ENCODE peak calls at places on chromosomes 3 and 15, in nine cellular contexts. One of them, this sample, is unnamed.

GRCh38 chr3:87333393-87333892 is 57.1 kb upstream of the POU1F1 start:
- DNase-seq in breast epithelium: no peak
- DNase-seq in HCT116: peak
- DNase-seq in esophagus muscularis mucosa: no peak
- DNase-seq in upper lobe of left lung: no peak
- DNase-seq in stomach: no peak
- DNase-seq in vagina: no peak
- DNase-seq in adrenal gland: no peak
- DNase-seq in ovary: no peak
- DNase-seq in this sample: no peak

GRCh38 chr15:28960979-28961378 is 75.2 kb downstream of the APBA2 start:
- DNase-seq in ovary: no peak
- DNase-seq in upper lobe of left lung: no peak
- DNase-seq in esophagus muscularis mucosa: peak
- DNase-seq in adrenal gland: no peak
- DNase-seq in stomach: no peak
- DNase-seq in HCT116: peak
- DNase-seq in breast epithelium: no peak
- DNase-seq in vagina: peak
- DNase-seq in this sample: no peak

GRCh38 chr3:117404756-117405155 is 695.2 kb downstream of the TUSC7 start:
- DNase-seq in HCT116: no peak
- DNase-seq in ovary: no peak
- DNase-seq in adrenal gland: no peak
- DNase-seq in breast epithelium: no peak
- DNase-seq in vagina: no peak
- DNase-seq in esophagus muscularis mucosa: no peak
- DNase-seq in stomach: no peak
- DNase-seq in upper lobe of left lung: no peak
- DNase-seq in this sample: no peak

GRCh38 chr3:4517643-4518042 is 24.5 kb downstream of the ITPR1 start:
- DNase-seq in adrenal gland: no peak
- DNase-seq in HCT116: no peak
- DNase-seq in ovary: no peak
- DNase-seq in esophagus muscularis mucosa: no peak
- DNase-seq in upper lobe of left lung: no peak
- DNase-seq in breast epithelium: no peak
- DNase-seq in stomach: no peak
- DNase-seq in vagina: no peak
- DNase-seq in this sample: no peak

GRCh38 chr3:159928071-159928491 is 60.6 kb upstream of the IL12A start:
- DNase-seq in stomach: no peak
- DNase-seq in ovary: no peak
- DNase-seq in vagina: no peak
- DNase-seq in HCT116: no peak
- DNase-seq in breast epithelium: no peak
- DNase-seq in upper lobe of left lung: no peak
- DNase-seq in esophagus muscularis mucosa: peak
- DNase-seq in adrenal gland: no peak
- DNase-seq in this sample: no peak

GRCh38 chr15:70627322-70627721 is 136.0 kb downstream of the UACA start:
- DNase-seq in esophagus muscularis mucosa: no peak
- DNase-seq in breast epithelium: no peak
- DNase-seq in ovary: no peak
- DNase-seq in vagina: no peak
- DNase-seq in upper lobe of left lung: no peak
- DNase-seq in HCT116: no peak
- DNase-seq in adrenal gland: no peak
- DNase-seq in stomach: no peak
- DNase-seq in this sample: no peak

GRCh38 chr3:175737646-175738572 is 878.8 kb downstream of the NAALADL2 start:
- DNase-seq in vagina: no peak
- DNase-seq in upper lobe of left lung: no peak
- DNase-seq in adrenal gland: no peak
- DNase-seq in breast epithelium: no peak
- DNase-seq in HCT116: no peak
- DNase-seq in esophagus muscularis mucosa: no peak
- DNase-seq in stomach: no peak
- DNase-seq in ovary: no peak
- DNase-seq in this sample: no peak

GRCh38 chr15:29935296-29936020 is 113.2 kb upstream of the TJP1 start:
- DNase-seq in adrenal gland: no peak
- DNase-seq in esophagus muscularis mucosa: no peak
- DNase-seq in stomach: peak
- DNase-seq in vagina: no peak
- DNase-seq in upper lobe of left lung: no peak
- DNase-seq in HCT116: no peak
- DNase-seq in breast epithelium: no peak
- DNase-seq in ovary: no peak
- DNase-seq in this sample: no peak

GRCh38 chr15:41940441-41940857 is 31.9 kb downstream of the EHD4 start:
- DNase-seq in vagina: no peak
- DNase-seq in HCT116: peak
- DNase-seq in upper lobe of left lung: no peak
- DNase-seq in adrenal gland: no peak
- DNase-seq in esophagus muscularis mucosa: no peak
- DNase-seq in breast epithelium: no peak
- DNase-seq in ovary: no peak
- DNase-seq in stomach: no peak
- DNase-seq in this sample: peak

GRCh38 chr15:25244731-25245585 is 193.9 kb downstream of the UBE3A start:
- DNase-seq in HCT116: no peak
- DNase-seq in ovary: peak
- DNase-seq in adrenal gland: peak
- DNase-seq in breast epithelium: peak
- DNase-seq in vagina: no peak
- DNase-seq in esophagus muscularis mucosa: no peak
- DNase-seq in upper lobe of left lung: peak
- DNase-seq in stomach: peak
- DNase-seq in this sample: peak

GRCh38 chr15:69713726-69714559 is 261.3 kb downstream of the RPLP1 start:
- DNase-seq in ovary: no peak
- DNase-seq in vagina: no peak
- DNase-seq in stomach: no peak
- DNase-seq in HCT116: no peak
- DNase-seq in breast epithelium: no peak
- DNase-seq in upper lobe of left lung: peak
- DNase-seq in adrenal gland: no peak
- DNase-seq in esophagus muscularis mucosa: no peak
- DNase-seq in this sample: no peak

GRCh38 chr15:99121691-99122410 is 17.0 kb downstream of the SYNM start:
- DNase-seq in stomach: no peak
- DNase-seq in adrenal gland: no peak
- DNase-seq in breast epithelium: no peak
- DNase-seq in vagina: no peak
- DNase-seq in upper lobe of left lung: no peak
- DNase-seq in HCT116: no peak
- DNase-seq in esophagus muscularis mucosa: no peak
- DNase-seq in ovary: no peak
- DNase-seq in this sample: no peak

GRCh38 chr3:150602426-150603089 is 563 bp upstream of the SELENOT start:
- DNase-seq in stomach: no peak
- DNase-seq in upper lobe of left lung: no peak
- DNase-seq in ovary: no peak
- DNase-seq in vagina: no peak
- DNase-seq in HCT116: peak
- DNase-seq in adrenal gland: no peak
- DNase-seq in breast epithelium: no peak
- DNase-seq in esophagus muscularis mucosa: no peak
- DNase-seq in this sample: no peak

GRCh38 chr15:72735111-72735510 is 48.4 kb downstream of the ADPGK start:
- DNase-seq in adrenal gland: no peak
- DNase-seq in vagina: no peak
- DNase-seq in stomach: no peak
- DNase-seq in upper lobe of left lung: no peak
- DNase-seq in breast epithelium: no peak
- DNase-seq in HCT116: no peak
- DNase-seq in ovary: no peak
- DNase-seq in esophagus muscularis mucosa: peak
- DNase-seq in this sample: no peak

GRCh38 chr3:158727499-158728377 is 4.5 kb downstream of the RARRES1 start:
- DNase-seq in adrenal gland: peak
- DNase-seq in upper lobe of left lung: peak
- DNase-seq in stomach: peak
- DNase-seq in ovary: no peak
- DNase-seq in HCT116: peak
- DNase-seq in vagina: no peak
- DNase-seq in esophagus muscularis mucosa: no peak
- DNase-seq in breast epithelium: no peak
- DNase-seq in this sample: peak

GRCh38 chr15:65028921-65029735 is at the start of gene MTFMT:
- DNase-seq in breast epithelium: peak
- DNase-seq in HCT116: peak
- DNase-seq in upper lobe of left lung: peak
- DNase-seq in adrenal gland: peak
- DNase-seq in vagina: no peak
- DNase-seq in esophagus muscularis mucosa: peak
- DNase-seq in stomach: peak
- DNase-seq in ovary: peak
- DNase-seq in this sample: peak

GRCh38 chr15:98035577-98036010 is 75.1 kb downstream of the ARRDC4 start:
- DNase-seq in stomach: no peak
- DNase-seq in ovary: no peak
- DNase-seq in adrenal gland: no peak
- DNase-seq in upper lobe of left lung: no peak
- DNase-seq in breast epithelium: no peak
- DNase-seq in HCT116: no peak
- DNase-seq in vagina: no peak
- DNase-seq in esophagus muscularis mucosa: peak
- DNase-seq in this sample: no peak
- H3K4me3 ChIP-seq in stomach: no peak
- H3K4me3 ChIP-seq in ovary: no peak
- H3K4me3 ChIP-seq in adrenal gland: no peak
- H3K4me3 ChIP-seq in upper lobe of left lung: no peak
- H3K4me3 ChIP-seq in breast epithelium: no peak
- H3K4me3 ChIP-seq in HCT116: no peak
- H3K4me3 ChIP-seq in vagina: no peak
- H3K4me3 ChIP-seq in esophagus muscularis mucosa: no peak
- H3K4me3 ChIP-seq in this sample: no peak

GRCh38 chr3:110579841-110580550 is 491.6 kb upstream of the NECTIN3 start:
- DNase-seq in esophagus muscularis mucosa: no peak
- DNase-seq in stomach: no peak
- DNase-seq in vagina: no peak
- DNase-seq in HCT116: peak
- DNase-seq in upper lobe of left lung: no peak
- DNase-seq in adrenal gland: no peak
- DNase-seq in breast epithelium: no peak
- DNase-seq in ovary: no peak
- DNase-seq in this sample: no peak

GRCh38 chr3:110577856-110578255 is 493.8 kb upstream of the NECTIN3 start:
- DNase-seq in stomach: no peak
- DNase-seq in vagina: no peak
- DNase-seq in adrenal gland: no peak
- DNase-seq in breast epithelium: no peak
- DNase-seq in HCT116: no peak
- DNase-seq in upper lobe of left lung: no peak
- DNase-seq in esophagus muscularis mucosa: no peak
- DNase-seq in ovary: no peak
- DNase-seq in this sample: no peak

GRCh38 chr3:110576962-110577361 is 494.7 kb upstream of the NECTIN3 start:
- DNase-seq in vagina: no peak
- DNase-seq in esophagus muscularis mucosa: no peak
- DNase-seq in HCT116: peak
- DNase-seq in breast epithelium: no peak
- DNase-seq in adrenal gland: peak
- DNase-seq in stomach: no peak
- DNase-seq in ovary: no peak
- DNase-seq in upper lobe of left lung: no peak
- DNase-seq in this sample: peak

GRCh38 chr3:110575702-110576101 is 495.9 kb upstream of the NECTIN3 start:
- DNase-seq in HCT116: no peak
- DNase-seq in esophagus muscularis mucosa: no peak
- DNase-seq in upper lobe of left lung: no peak
- DNase-seq in ovary: no peak
- DNase-seq in breast epithelium: no peak
- DNase-seq in vagina: no peak
- DNase-seq in adrenal gland: no peak
- DNase-seq in stomach: no peak
- DNase-seq in this sample: no peak
- TF ChIP-seq CTCF in HCT116: no peak
- TF ChIP-seq CTCF in esophagus muscularis mucosa: no peak
- TF ChIP-seq CTCF in upper lobe of left lung: no peak
- TF ChIP-seq CTCF in ovary: no peak
- TF ChIP-seq CTCF in breast epithelium: no peak
- TF ChIP-seq CTCF in vagina: no peak
- TF ChIP-seq CTCF in adrenal gland: no peak
- TF ChIP-seq CTCF in stomach: no peak
- TF ChIP-seq CTCF in this sample: no peak

GRCh38 chr15:82944840-82945239 is 7.7 kb downstream of the HOMER2 start:
- DNase-seq in ovary: no peak
- DNase-seq in esophagus muscularis mucosa: no peak
- DNase-seq in adrenal gland: no peak
- DNase-seq in HCT116: no peak
- DNase-seq in stomach: no peak
- DNase-seq in upper lobe of left lung: no peak
- DNase-seq in vagina: no peak
- DNase-seq in breast epithelium: no peak
- DNase-seq in this sample: no peak

GRCh38 chr15:82943176-82943575 is 9.3 kb downstream of the HOMER2 start:
- DNase-seq in upper lobe of left lung: no peak
- DNase-seq in HCT116: no peak
- DNase-seq in ovary: no peak
- DNase-seq in breast epithelium: no peak
- DNase-seq in esophagus muscularis mucosa: no peak
- DNase-seq in vagina: no peak
- DNase-seq in stomach: no peak
- DNase-seq in adrenal gland: no peak
- DNase-seq in this sample: no peak

GRCh38 chr15:82944038-82944437 is 8.5 kb downstream of the HOMER2 start:
- DNase-seq in breast epithelium: no peak
- DNase-seq in stomach: no peak
- DNase-seq in HCT116: no peak
- DNase-seq in ovary: no peak
- DNase-seq in esophagus muscularis mucosa: no peak
- DNase-seq in adrenal gland: no peak
- DNase-seq in vagina: no peak
- DNase-seq in upper lobe of left lung: no peak
- DNase-seq in this sample: no peak

GRCh38 chr15:82945326-82945725 is 7.2 kb downstream of the HOMER2 start:
- DNase-seq in breast epithelium: no peak
- DNase-seq in adrenal gland: no peak
- DNase-seq in HCT116: no peak
- DNase-seq in vagina: no peak
- DNase-seq in ovary: no peak
- DNase-seq in upper lobe of left lung: no peak
- DNase-seq in stomach: no peak
- DNase-seq in esophagus muscularis mucosa: no peak
- DNase-seq in this sample: no peak

GRCh38 chr15:82942691-82943090 is 9.8 kb downstream of the HOMER2 start:
- DNase-seq in ovary: no peak
- DNase-seq in HCT116: peak
- DNase-seq in upper lobe of left lung: peak
- DNase-seq in adrenal gland: peak
- DNase-seq in breast epithelium: peak
- DNase-seq in stomach: peak
- DNase-seq in esophagus muscularis mucosa: no peak
- DNase-seq in vagina: no peak
- DNase-seq in this sample: peak
- TF ChIP-seq POLR2A in ovary: no peak
- TF ChIP-seq POLR2A in HCT116: no peak
- TF ChIP-seq POLR2A in upper lobe of left lung: no peak
- TF ChIP-seq POLR2A in adrenal gland: no peak
- TF ChIP-seq POLR2A in breast epithelium: no peak
- TF ChIP-seq POLR2A in stomach: no peak
- TF ChIP-seq POLR2A in esophagus muscularis mucosa: no peak
- TF ChIP-seq POLR2A in vagina: no peak
- TF ChIP-seq POLR2A in this sample: no peak

GRCh38 chr3:181974198-181974597 is 262.5 kb downstream of the SOX2 start:
- DNase-seq in stomach: no peak
- DNase-seq in ovary: no peak
- DNase-seq in esophagus muscularis mucosa: no peak
- DNase-seq in vagina: no peak
- DNase-seq in upper lobe of left lung: no peak
- DNase-seq in breast epithelium: no peak
- DNase-seq in adrenal gland: no peak
- DNase-seq in HCT116: no peak
- DNase-seq in this sample: no peak
- H3K4me3 ChIP-seq in stomach: no peak
- H3K4me3 ChIP-seq in ovary: no peak
- H3K4me3 ChIP-seq in esophagus muscularis mucosa: no peak
- H3K4me3 ChIP-seq in vagina: no peak
- H3K4me3 ChIP-seq in upper lobe of left lung: no peak
- H3K4me3 ChIP-seq in breast epithelium: no peak
- H3K4me3 ChIP-seq in adrenal gland: no peak
- H3K4me3 ChIP-seq in HCT116: no peak
- H3K4me3 ChIP-seq in this sample: no peak